ENCODE peak calls at places on chromosomes 16 and 17, in seven cellular contexts. One of them, this sample, is unnamed.
A peak's percentile ranks its signal among the peaks of the same experiment; 100 is the strongest.

GRCh38 chr16:54145881-54146280 is 140.7 kb downstream of the IRX3 start:
- DNase-seq in mucosa of descending colon: no peak
- DNase-seq in tibial artery: no peak
- DNase-seq in HAP-1: no peak
- DNase-seq in colonic mucosa: no peak
- DNase-seq in heart left ventricle: no peak
- DNase-seq in upper lobe of right lung: no peak
- DNase-seq in this sample: no peak

GRCh38 chr17:29573558-29573870 is 5.0 kb downstream of the TP53I13 start:
- DNase-seq in tibial artery: peak; percentile 66
- DNase-seq in upper lobe of right lung: peak; percentile 56
- DNase-seq in heart left ventricle: no peak
- DNase-seq in colonic mucosa: no peak
- DNase-seq in mucosa of descending colon: no peak
- DNase-seq in HAP-1: no peak
- DNase-seq in this sample: no peak

GRCh38 chr17:49397586-49397985 is 17.1 kb downstream of the PHB1 start:
- DNase-seq in HAP-1: no peak
- DNase-seq in tibial artery: no peak
- DNase-seq in upper lobe of right lung: no peak
- DNase-seq in mucosa of descending colon: no peak
- DNase-seq in colonic mucosa: no peak
- DNase-seq in heart left ventricle: no peak
- DNase-seq in this sample: no peak

GRCh38 chr16:60989592-60989991 is 1046.6 kb downstream of the CDH8 start:
- DNase-seq in HAP-1: no peak
- DNase-seq in heart left ventricle: no peak
- DNase-seq in colonic mucosa: no peak
- DNase-seq in tibial artery: no peak
- DNase-seq in upper lobe of right lung: no peak
- DNase-seq in mucosa of descending colon: no peak
- DNase-seq in this sample: no peak

GRCh38 chr16:30949655-30950515 is 1.0 kb downstream of the ORAI3 start:
- DNase-seq in upper lobe of right lung: peak; percentile 83
- DNase-seq in colonic mucosa: peak; percentile 90
- DNase-seq in mucosa of descending colon: peak; percentile 91
- DNase-seq in HAP-1: no peak
- DNase-seq in tibial artery: peak; percentile 93
- DNase-seq in heart left ventricle: peak; percentile 86
- DNase-seq in this sample: peak; percentile 20

GRCh38 chr16:20746461-20746860 is 4.8 kb upstream of the THUMPD1 start:
- DNase-seq in tibial artery: no peak
- DNase-seq in upper lobe of right lung: no peak
- DNase-seq in colonic mucosa: no peak
- DNase-seq in mucosa of descending colon: no peak
- DNase-seq in heart left ventricle: no peak
- DNase-seq in HAP-1: no peak
- DNase-seq in this sample: no peak

GRCh38 chr17:50346313-50347086 is 574 bp downstream of the XYLT2 start:
- DNase-seq in upper lobe of right lung: peak; percentile 80
- DNase-seq in HAP-1: peak; percentile 28
- DNase-seq in heart left ventricle: peak; percentile 73
- DNase-seq in colonic mucosa: peak; percentile 64
- DNase-seq in mucosa of descending colon: peak; percentile 81
- DNase-seq in tibial artery: peak; percentile 74
- DNase-seq in this sample: no peak

GRCh38 chr16:55146939-55147338 is 177.1 kb upstream of the IRX6 start:
- DNase-seq in HAP-1: no peak
- DNase-seq in mucosa of descending colon: no peak
- DNase-seq in tibial artery: no peak
- DNase-seq in upper lobe of right lung: no peak
- DNase-seq in heart left ventricle: no peak
- DNase-seq in colonic mucosa: no peak
- DNase-seq in this sample: no peak

GRCh38 chr17:14204084-14204483 is 32.6 kb downstream of the CDRT15 start:
- DNase-seq in colonic mucosa: no peak
- DNase-seq in heart left ventricle: no peak
- DNase-seq in HAP-1: no peak
- DNase-seq in tibial artery: no peak
- DNase-seq in upper lobe of right lung: no peak
- DNase-seq in mucosa of descending colon: no peak
- DNase-seq in this sample: no peak

GRCh38 chr17:75864448-75864871 is 9.3 kb upstream of the WBP2 start:
- DNase-seq in mucosa of descending colon: peak; percentile 72
- DNase-seq in upper lobe of right lung: peak; percentile 70
- DNase-seq in tibial artery: peak; percentile 86
- DNase-seq in heart left ventricle: peak; percentile 70
- DNase-seq in colonic mucosa: peak; percentile 58
- DNase-seq in HAP-1: no peak
- DNase-seq in this sample: no peak

GRCh38 chr16:60091076-60091475 is 1357.0 kb upstream of the GOT2 start:
- DNase-seq in upper lobe of right lung: no peak
- DNase-seq in mucosa of descending colon: no peak
- DNase-seq in HAP-1: no peak
- DNase-seq in colonic mucosa: no peak
- DNase-seq in heart left ventricle: no peak
- DNase-seq in tibial artery: no peak
- DNase-seq in this sample: no peak

GRCh38 chr16:67388191-67388590 is 5.1 kb downstream of the TPPP3 start:
- DNase-seq in HAP-1: no peak
- DNase-seq in upper lobe of right lung: peak; percentile 45
- DNase-seq in tibial artery: no peak
- DNase-seq in heart left ventricle: no peak
- DNase-seq in mucosa of descending colon: no peak
- DNase-seq in colonic mucosa: no peak
- DNase-seq in this sample: no peak

DNA sequence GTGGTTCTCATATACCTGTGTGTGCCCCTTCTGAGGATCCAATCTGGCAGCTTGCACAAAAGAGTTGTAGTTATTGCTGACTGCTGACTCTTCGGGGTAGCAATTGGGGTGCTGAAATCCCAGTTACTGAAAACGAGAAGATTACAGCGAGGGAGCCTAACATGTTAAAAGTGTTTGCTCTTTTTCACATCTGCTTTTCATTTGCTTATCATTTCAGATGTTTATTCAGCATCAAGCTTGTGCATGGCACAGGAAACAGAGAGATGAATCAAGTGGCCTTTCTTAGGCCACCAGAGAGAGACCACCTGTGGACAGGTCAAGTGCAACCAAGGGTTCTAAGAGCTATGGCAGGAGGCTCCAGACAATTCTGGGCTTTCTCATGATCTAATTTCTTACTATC is 16.9 kb downstream of the DHRS7B start:
- DNase-seq in tibial artery: no peak
- DNase-seq in colonic mucosa: no peak
- DNase-seq in mucosa of descending colon: no peak
- DNase-seq in HAP-1: no peak
- DNase-seq in upper lobe of right lung: no peak
- DNase-seq in heart left ventricle: no peak
- DNase-seq in this sample: no peak
- H3K9me3 ChIP-seq in tibial artery: no peaks in the 10 kb centered on the region
- H3K9me3 ChIP-seq in colonic mucosa: no peaks in the 10 kb centered on the region
- H3K9me3 ChIP-seq in mucosa of descending colon: peaks cover 5% of the 10 kb centered on the region
- H3K9me3 ChIP-seq in HAP-1: peaks cover 10% of the 10 kb centered on the region
- H3K9me3 ChIP-seq in upper lobe of right lung: no peaks in the 10 kb centered on the region
- H3K9me3 ChIP-seq in heart left ventricle: no peaks in the 10 kb centered on the region
- H3K9me3 ChIP-seq in this sample: no peaks in the 10 kb centered on the region

DNA sequence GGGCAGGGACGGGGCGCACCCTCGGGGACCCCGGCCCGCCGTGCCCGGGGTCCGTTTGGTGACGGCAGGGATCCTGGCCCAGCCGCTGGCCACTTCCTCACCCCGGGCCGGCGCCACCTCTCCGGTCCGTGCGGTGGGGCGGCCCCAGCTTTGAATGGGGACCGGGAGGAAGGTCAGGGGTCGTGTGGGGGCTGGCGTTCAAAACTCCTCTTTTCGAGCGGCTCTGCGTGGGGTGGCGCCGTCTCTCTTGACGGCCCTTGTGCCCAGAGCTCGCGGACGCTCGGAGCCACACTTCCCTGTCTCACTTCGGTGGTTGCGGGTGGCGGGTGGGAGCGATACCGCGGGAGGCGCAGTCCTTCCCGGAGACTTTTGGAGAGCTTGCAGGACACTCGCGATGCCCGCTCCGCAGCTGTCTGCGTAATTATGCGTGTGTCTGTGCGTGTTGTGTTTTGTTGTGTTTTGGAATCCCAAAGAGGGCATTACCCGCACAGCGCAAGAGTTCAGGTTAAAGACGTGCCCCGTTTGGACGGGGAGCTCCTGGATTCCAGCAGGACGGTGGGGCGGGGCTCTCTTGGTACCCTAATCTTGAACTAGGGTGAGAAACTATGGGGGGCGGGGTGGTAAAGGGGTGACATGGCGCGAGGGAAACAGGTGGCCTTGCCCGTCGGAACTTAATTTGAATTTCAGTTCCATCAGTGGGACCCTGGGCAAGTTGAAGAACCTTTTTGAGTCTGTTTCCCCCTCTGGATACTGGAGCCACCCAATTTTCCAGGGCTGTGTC is 639 bp downstream of the PLCG2 start:
- DNase-seq in mucosa of descending colon: peak; percentile 74
- DNase-seq in heart left ventricle: peak; percentile 78
- DNase-seq in upper lobe of right lung: peak; percentile 80
- DNase-seq in HAP-1: no peak
- DNase-seq in tibial artery: no peak
- DNase-seq in colonic mucosa: no peak
- DNase-seq in this sample: no peak
- H3K4me1 ChIP-seq in mucosa of descending colon: peaks cover 3% of the 10 kb centered on the region
- H3K4me1 ChIP-seq in heart left ventricle: peaks cover 4% of the 10 kb centered on the region
- H3K4me1 ChIP-seq in upper lobe of right lung: peaks cover 16% of the 10 kb centered on the region
- H3K4me1 ChIP-seq in HAP-1: no peaks in the 10 kb centered on the region
- H3K4me1 ChIP-seq in tibial artery: no peaks in the 10 kb centered on the region
- H3K4me1 ChIP-seq in colonic mucosa: no peaks in the 10 kb centered on the region
- H3K4me1 ChIP-seq in this sample: peaks cover 8% of the 10 kb centered on the region

DNA sequence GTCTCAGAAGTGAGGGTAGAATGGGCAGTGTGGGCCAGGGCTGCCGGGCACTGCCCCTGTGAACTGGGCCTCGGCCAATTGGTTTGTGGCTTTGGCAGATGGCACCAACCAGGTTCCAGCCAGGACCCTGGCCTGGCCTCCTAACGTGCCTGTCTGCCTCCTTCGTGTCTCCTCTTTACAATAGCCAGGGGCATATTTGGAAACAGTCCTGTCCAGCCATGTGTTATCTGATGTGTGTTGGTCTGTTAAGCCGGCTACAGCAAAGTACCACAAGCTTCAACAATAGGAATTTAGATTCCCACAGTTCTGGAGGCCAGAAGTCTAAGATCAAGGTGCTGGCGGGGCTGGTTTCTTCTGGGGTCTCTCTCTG is 14.6 kb downstream of the CRISPLD2 start:
- DNase-seq in upper lobe of right lung: no peak
- DNase-seq in tibial artery: no peak
- DNase-seq in mucosa of descending colon: no peak
- DNase-seq in HAP-1: no peak
- DNase-seq in heart left ventricle: no peak
- DNase-seq in colonic mucosa: no peak
- DNase-seq in this sample: no peak
- H3K9me3 ChIP-seq in upper lobe of right lung: no peaks in the 10 kb centered on the region
- H3K9me3 ChIP-seq in tibial artery: no peaks in the 10 kb centered on the region
- H3K9me3 ChIP-seq in mucosa of descending colon: no peaks in the 10 kb centered on the region
- H3K9me3 ChIP-seq in HAP-1: no peaks in the 10 kb centered on the region
- H3K9me3 ChIP-seq in heart left ventricle: no peaks in the 10 kb centered on the region
- H3K9me3 ChIP-seq in colonic mucosa: no peaks in the 10 kb centered on the region
- H3K9me3 ChIP-seq in this sample: no peaks in the 10 kb centered on the region

GRCh38 chr16:88856828-88857727 is at the start of the genes GALNS and TRAPPC2L:
- DNase-seq in heart left ventricle: peak; percentile 100
- DNase-seq in mucosa of descending colon: peak; percentile 98
- DNase-seq in HAP-1: peak; percentile 95
- DNase-seq in colonic mucosa: peak; percentile 99
- DNase-seq in upper lobe of right lung: peak; percentile 99
- DNase-seq in tibial artery: peak; percentile 99
- DNase-seq in this sample: peak; percentile 98
- H3K4me1 ChIP-seq in heart left ventricle: peaks cover 16% of the 10 kb centered on the region
- H3K4me1 ChIP-seq in mucosa of descending colon: peaks cover 32% of the 10 kb centered on the region
- H3K4me1 ChIP-seq in HAP-1: peaks cover 5% of the 10 kb centered on the region
- H3K4me1 ChIP-seq in colonic mucosa: peaks cover 12% of the 10 kb centered on the region
- H3K4me1 ChIP-seq in upper lobe of right lung: peaks cover 38% of the 10 kb centered on the region
- H3K4me1 ChIP-seq in tibial artery: no peaks in the 10 kb centered on the region
- H3K4me1 ChIP-seq in this sample: peaks cover 20% of the 10 kb centered on the region

DNA sequence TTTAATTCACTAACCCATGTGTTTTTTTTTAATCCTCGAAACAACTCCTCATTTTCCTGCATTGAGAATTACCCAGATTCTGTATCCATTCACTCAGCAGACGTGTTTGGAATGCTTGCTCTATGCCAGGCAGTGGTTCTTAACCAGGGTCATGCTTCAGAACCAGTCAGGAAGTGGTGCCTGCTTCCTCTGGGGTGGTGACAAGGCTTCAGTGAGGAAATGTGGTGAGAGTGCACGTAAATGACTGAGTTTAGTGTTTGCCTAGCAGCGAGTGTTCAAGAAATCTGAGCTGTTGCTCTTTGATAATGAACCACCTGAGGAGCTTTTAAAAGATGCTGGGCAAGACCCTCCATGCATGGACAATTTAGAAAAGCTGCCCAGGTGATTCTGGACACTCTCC is 9.9 kb downstream of the ZFP90 start:
- DNase-seq in colonic mucosa: no peak
- DNase-seq in upper lobe of right lung: no peak
- DNase-seq in mucosa of descending colon: no peak
- DNase-seq in tibial artery: no peak
- DNase-seq in HAP-1: no peak
- DNase-seq in heart left ventricle: no peak
- DNase-seq in this sample: peak; percentile 74
- H3K9me3 ChIP-seq in colonic mucosa: no peaks in the 10 kb centered on the region
- H3K9me3 ChIP-seq in upper lobe of right lung: peaks cover 44% of the 10 kb centered on the region
- H3K9me3 ChIP-seq in mucosa of descending colon: peaks cover 55% of the 10 kb centered on the region
- H3K9me3 ChIP-seq in tibial artery: peaks cover 25% of the 10 kb centered on the region
- H3K9me3 ChIP-seq in HAP-1: peaks cover 13% of the 10 kb centered on the region
- H3K9me3 ChIP-seq in heart left ventricle: no peaks in the 10 kb centered on the region
- H3K9me3 ChIP-seq in this sample: no peaks in the 10 kb centered on the region

GRCh38 chr17:17081304-17081940 is 39.2 kb downstream of the MPRIP start:
- DNase-seq in mucosa of descending colon: no peak
- DNase-seq in heart left ventricle: peak; percentile 58
- DNase-seq in HAP-1: no peak
- DNase-seq in tibial artery: peak; percentile 55
- DNase-seq in colonic mucosa: no peak
- DNase-seq in upper lobe of right lung: peak; percentile 29
- DNase-seq in this sample: no peak
- H3K4me1 ChIP-seq in mucosa of descending colon: peaks cover 41% of the 10 kb centered on the region
- H3K4me1 ChIP-seq in heart left ventricle: peaks cover 38% of the 10 kb centered on the region
- H3K4me1 ChIP-seq in HAP-1: no peaks in the 10 kb centered on the region
- H3K4me1 ChIP-seq in tibial artery: peaks cover 3% of the 10 kb centered on the region
- H3K4me1 ChIP-seq in colonic mucosa: peaks cover 16% of the 10 kb centered on the region
- H3K4me1 ChIP-seq in upper lobe of right lung: peaks cover 40% of the 10 kb centered on the region
- H3K4me1 ChIP-seq in this sample: no peaks in the 10 kb centered on the region